ENCODE peak calls at places on chromosomes 11 and 22, in four cellular contexts. P, Y, Q and X are unnamed samples.

GRCh38 chr11:44032304-44033085 is 15.3 kb upstream of the ACCSL start:
- DNase-seq in P (no peak), Y (no peak), Q (peak), X (no peak)

GRCh38 chr22:35330258-35330861 is 30.7 kb downstream of the TOM1 start:
- DNase-seq in Q (no peak), Y (no peak), P (no peak), X (no peak)

GRCh38 chr11:119651802-119652584 is 77.0 kb downstream of the NECTIN1 start:
- DNase-seq in P (no peak), Y (no peak), Q (no peak), X (no peak)

GRCh38 chr11:34215806-34216453 is 110.5 kb downstream of the NAT10 start:
- DNase-seq in P (no peak), Y (no peak), Q (no peak), X (no peak)

GRCh38 chr11:13238879-13239514 is 38.6 kb upstream of the BMAL1 start:
- DNase-seq in P (peak), Q (peak), Y (peak), X (no peak)

GRCh38 chr11:84740050-84740449 is 887.1 kb downstream of the DLG2 start:
- DNase-seq in Q (no peak), Y (no peak), P (no peak), X (no peak)

GRCh38 chr22:39087098-39087497 is 9.9 kb upstream of the APOBEC3H start:
- DNase-seq in Q (no peak), Y (no peak), P (no peak), X (no peak)

GRCh38 chr11:63032451-63032850 is 16.8 kb upstream of the SLC22A8 start:
- DNase-seq in Q (no peak), Y (no peak), P (no peak), X (no peak)

GRCh38 chr22:31537019-31537535 is 40.7 kb downstream of the SFI1 start:
- DNase-seq in Y (peak), P (no peak), Q (no peak), X (peak)

GRCh38 chr11:13284776-13285588 is 7.4 kb downstream of the BMAL1 start:
- DNase-seq in Q (no peak), P (no peak), Y (no peak), X (no peak)

DNA sequence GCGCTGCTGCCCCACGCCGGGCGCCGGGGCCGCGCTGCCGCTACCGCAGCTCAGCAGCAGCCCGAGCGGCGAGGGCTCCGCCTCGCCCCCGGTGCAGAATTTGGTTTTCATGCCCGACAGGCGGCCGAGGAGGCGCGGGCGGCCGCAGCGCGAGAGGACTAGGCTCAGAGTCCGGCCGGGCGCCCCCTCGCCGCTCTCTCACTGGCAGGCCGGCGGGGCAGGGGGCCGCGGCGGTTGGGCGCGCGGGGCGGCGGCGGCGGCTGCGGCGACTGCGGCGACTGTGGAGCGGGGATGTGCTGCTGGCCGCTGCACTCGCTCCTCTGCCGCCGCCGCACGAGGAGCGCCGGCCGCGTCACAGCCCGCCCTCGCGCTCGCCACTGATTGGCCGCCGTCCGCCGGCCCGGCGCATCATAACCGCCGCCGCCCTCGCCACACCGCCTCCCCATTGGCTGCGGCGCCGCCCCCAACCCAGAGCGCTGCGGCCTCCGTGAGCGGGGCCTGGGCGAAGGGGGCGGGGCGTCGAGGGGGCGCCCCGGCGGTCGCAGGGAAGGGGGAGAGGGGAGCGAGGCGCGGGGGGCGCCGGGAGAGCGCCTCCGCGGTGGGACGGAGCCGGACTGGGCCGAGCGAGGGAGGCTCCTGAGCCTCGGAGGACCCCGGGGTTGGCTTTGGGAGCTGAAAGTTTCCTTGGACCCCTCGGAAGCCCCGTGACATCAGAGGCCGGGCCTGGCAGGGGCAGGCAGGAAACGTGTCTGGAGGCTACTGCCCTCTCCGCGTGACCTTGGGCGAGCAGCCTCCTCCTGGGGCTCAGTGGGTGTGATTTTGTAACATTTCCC is at the start of gene CHKA:
- DNase-seq in Y (peak), P (peak), Q (peak), X (peak)
- TF ChIP-seq POLR2A in Y (peak), P (no peak), Q (no peak), X (peak)

DNA sequence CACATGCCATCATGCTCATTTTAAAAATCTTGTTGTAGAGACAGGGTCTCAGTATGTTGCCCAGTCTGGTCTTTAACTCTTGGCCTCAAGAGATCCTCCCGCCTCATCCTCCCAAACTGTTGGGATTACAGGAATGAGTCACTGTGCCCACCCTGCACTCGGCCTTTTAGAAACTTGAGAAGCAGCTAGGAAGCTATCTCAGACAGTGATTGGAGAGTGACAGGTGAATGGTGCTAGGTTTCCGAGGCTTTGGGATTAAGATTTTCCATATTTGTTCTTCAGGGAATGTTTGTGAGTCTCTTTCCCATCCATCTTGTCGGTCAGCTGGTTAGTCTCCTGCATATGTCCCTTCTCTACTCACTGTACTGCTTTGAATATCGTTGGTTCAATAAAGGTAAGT is 10.5 kb downstream of the EI24 start:
- DNase-seq in P (no peak), Q (no peak), Y (no peak), X (no peak)
- TF ChIP-seq CREB1 in P (no peak), Q (no peak), Y (no peak), X (no peak)

GRCh38 chr11:613369-613968 is 2.3 kb downstream of the IRF7 start:
- DNase-seq in P (no peak), Y (peak), Q (peak), X (no peak)
- TF ChIP-seq POLR2A in P (peak), Y (no peak), Q (no peak), X (peak)

GRCh38 chr11:36431429-36432092 is 78.5 kb downstream of the TRAF6 start:
- DNase-seq in P (peak), Y (peak), Q (no peak), X (no peak)
- TF ChIP-seq CREB1 in P (no peak), Y (no peak), Q (no peak), X (no peak)

GRCh38 chr11:66268953-66269906 is 791 bp downstream of the RAB1B start:
- DNase-seq in P (peak), Y (peak), Q (peak), X (no peak)

GRCh38 chr11:66267039-66267378 is 1.4 kb upstream of the RAB1B start:
- DNase-seq in Q (no peak), Y (no peak), P (no peak), X (no peak)

GRCh38 chr11:66267379-66268209 is 845 bp upstream of the RAB1B start:
- DNase-seq in Y (peak), Q (peak), P (peak), X (peak)

GRCh38 chr11:66266378-66267038 is 1.9 kb upstream of the RAB1B start:
- DNase-seq in Y (no peak), P (no peak), Q (no peak), X (no peak)

DNA sequence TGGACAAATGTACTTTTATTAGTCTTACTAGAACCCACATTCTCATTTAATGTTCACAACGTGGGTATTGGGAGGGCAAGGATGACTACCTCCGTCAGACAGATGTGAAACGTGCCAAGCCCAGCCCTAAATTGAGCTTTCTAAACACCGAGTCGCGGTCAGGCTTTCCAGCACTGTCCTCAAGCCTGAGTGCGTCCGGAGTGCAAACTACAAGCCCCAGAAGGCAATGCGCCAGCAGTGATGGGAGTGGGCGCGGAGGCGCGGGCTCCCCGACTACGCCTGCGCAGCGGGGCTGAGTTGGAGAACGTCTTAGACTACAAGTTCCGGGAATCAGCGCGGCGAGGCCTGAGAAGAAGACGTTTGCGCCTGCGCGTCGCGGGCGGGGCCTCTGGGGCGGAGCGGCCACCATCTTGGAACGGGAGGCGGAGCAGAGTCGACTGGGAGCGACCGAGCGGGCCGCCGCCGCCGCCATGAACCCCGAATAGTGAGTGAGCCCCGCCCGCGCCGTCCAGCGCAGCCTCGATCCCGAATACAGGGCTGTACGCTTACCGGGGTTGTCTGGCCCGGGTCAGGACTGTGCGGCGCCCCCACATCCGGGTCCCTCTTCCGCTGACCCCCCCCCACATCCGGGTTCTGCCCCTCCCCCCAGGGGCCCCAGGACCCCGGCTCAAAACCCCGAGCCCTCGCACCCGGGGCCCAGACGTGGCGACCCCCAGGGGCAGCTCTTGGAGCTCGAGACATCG is at the start of gene RAB1B:
- DNase-seq in P (peak), Q (peak), Y (peak), X (peak)
- TF ChIP-seq POLR2A in P (peak), Q (peak), Y (peak), X (peak)

DNA sequence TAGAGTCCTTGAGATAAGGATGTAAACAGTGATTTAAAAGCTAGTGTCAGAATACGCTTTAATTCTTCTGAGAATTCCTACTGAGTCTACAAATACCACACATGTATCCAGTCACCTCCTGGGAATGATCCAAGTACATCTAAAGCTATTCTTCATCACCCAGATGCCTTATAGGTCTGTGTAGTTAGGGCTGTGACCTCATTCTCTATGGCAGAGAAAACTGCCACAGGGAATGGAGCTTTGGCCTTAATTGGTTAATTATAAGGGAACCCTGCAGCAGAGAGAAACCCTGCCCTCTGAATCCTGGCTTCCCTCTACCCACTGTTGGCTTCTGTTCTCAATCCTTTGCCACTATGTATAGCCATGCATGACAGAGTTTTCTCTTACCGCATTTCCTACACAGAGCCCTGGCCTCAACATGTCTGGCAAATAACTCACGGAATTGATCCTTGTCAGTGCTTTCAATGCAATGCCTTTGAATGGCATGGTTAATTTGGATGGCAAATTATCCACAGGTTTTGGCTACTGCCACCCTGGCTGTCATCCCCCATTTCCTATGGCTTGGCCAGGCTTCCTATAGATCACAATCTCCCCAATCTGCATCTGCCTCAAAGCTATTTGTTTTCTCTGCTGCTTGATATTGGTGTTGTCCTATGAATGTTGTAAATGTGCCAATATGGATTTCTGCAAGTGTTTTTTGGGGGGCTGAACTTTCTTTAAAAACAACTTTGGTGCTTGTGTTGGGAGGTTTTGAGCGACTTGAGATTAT is 2.9 kb downstream of the DIXDC1 start:
- DNase-seq in P (no peak), Q (no peak), Y (no peak), X (no peak)
- TF ChIP-seq CREB1 in P (no peak), Q (no peak), Y (no peak), X (no peak)

DNA sequence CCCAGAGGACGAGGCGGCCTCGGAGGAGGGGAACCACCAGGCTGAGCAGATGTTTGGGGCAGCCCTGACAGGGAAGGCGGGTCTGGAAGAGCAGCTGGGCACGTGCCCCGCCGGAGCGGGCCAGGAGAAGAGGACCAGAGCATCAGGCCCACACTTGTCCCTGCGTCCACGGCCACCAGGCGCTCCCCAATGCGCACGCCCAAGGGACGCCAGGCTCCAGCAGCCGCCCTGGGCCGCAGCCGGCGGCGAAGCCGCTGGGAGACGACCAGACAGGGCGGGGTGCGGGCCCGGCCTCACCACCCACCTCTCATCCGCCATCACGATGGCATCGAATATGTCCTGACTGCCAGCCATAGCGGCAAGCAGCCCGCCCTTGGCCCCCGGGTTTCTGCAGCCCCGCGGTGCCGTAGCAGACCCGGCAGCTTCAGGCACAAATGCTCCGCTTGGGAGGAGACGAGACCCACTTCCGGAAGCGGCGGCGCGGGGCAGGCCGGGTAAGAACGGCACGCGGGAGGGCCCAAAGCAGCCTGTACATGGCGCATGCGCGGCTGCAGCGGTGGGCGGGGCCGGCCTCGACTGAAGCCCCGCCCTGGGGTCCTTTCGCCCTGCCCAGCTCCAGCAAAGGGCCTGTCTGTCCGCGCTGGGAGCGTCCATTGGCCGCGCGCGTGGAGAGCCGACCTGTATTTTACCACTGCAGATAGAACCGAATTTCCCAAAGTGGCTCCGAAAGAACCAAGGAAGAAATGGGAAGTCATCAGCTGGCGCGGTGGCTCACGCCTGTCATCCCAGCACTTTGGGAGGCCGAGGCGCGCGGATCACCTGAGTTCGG is at the start of gene LTO1:
- DNase-seq in Q (peak), Y (peak), P (peak), X (peak)
- TF ChIP-seq POLR2A in Q (peak), Y (peak), P (peak), X (peak)

DNA sequence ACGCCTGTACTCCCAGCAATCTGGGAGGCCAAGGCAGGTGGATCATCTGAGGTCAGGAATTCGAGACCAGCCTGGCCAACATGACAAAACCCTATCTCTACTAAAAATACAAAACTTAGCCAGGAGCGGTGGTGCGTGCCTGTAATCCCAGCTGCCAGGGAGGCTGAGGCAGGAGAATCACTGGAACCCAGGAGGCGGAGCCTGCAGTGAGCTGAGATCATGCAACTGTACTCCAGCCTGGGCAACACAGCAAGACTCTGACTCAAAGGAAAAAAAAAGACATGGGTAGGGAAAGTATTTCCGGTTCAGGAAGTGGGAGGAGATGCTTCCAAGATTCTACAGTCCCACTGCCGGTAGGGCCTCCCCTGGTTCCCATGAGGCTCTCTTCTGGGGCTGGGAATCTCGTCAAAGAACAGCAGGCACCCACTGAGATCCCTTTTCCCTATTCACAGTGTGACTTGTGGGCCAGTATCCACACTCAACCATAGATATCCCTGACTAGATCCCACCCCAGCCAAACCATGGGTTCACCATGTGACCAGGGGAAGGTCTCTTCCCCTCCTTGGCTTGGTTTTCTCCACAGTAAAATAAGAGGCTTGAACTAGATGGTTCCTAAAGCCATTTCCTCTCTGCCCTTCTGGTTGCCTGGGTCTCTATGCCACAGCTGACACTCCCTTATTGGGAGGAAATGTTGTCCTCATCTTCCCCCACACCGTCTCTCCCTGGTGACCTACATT is 443.3 kb downstream of the BUD13 start:
- DNase-seq in Q (no peak), Y (no peak), P (no peak), X (no peak)
- TF ChIP-seq CREB1 in Q (no peak), Y (no peak), P (no peak), X (no peak)

GRCh38 chr11:15944460-15944859 is 411.9 kb downstream of the SOX6 start:
- DNase-seq in P (no peak), Q (peak), Y (no peak), X (no peak)

GRCh38 chr11:15945726-15946125 is 410.6 kb downstream of the SOX6 start:
- DNase-seq in P (no peak), Q (no peak), Y (no peak), X (no peak)

GRCh38 chr11:15942936-15943335 is 413.4 kb downstream of the SOX6 start:
- DNase-seq in Q (peak), P (no peak), Y (no peak), X (no peak)

GRCh38 chr11:15943418-15944197 is 412.7 kb downstream of the SOX6 start:
- DNase-seq in Y (no peak), P (no peak), Q (peak), X (no peak)

DNA sequence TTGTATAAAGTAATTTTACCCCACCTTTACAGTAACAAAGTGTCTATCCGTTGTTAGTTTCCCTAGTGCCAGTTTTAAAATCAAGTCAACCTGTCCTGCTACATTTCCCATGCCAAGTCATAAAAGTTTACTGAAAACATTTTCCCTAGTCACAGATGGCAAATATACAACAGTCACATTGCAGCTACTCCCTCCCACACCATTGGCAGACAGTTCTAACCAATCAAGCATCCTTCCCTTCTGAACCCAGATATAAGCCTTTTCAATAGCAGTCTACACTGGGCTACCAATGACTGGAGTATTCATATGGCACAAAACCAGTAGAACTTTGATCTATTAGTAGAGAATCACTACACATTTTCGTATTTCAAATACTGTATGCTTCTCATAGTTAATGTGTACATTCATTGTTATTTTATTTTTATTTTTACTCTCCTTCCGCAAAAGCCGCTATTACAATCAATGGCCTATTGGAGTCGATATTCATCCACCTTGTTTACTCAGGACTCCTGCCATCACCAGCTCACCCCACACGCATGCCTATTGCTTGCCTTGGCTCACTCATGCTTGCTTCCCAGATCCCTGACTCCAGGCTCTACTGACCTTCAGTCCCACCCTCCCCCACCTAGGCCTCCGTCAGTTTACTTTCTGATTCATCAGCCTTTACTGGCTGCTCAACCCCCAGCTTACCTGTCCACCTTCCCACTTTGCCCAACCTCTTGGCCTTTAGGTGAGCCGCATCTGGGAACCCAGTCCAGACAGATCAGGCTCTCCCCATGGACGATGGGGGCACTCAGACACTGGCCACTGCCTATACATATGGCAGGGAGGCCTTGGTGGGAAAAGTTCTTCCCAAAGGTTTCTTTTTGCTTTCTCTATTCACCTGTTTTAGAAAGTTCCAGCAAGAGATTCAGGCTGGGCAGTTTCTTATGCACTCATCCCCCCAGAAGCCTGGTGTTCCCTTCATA is 408.4 kb downstream of the SOX6 start:
- DNase-seq in P (peak), Q (peak), Y (no peak), X (no peak)
- TF ChIP-seq POLR2A in P (no peak), Q (no peak), Y (no peak), X (no peak)